ENCODE peak calls at places on chromosomes 13 and 19, in seven cellular contexts. A, W, V, U, X, Q and B are unnamed samples.

GRCh38 chr19:3062165-3063105 is at the start of gene TLE5:
- DNase-seq in A (peak; percentile 67), W (no peak), V (peak; percentile 79), U (peak; percentile 79), X (peak; percentile 80), Q (peak; percentile 69), B (peak; percentile 71)

GRCh38 chr19:10601999-10602329 is 14.9 kb upstream of the AP1M2 start:
- DNase-seq in A (no peak), W (no peak), V (no peak), U (no peak), X (no peak), Q (no peak), B (no peak)

GRCh38 chr19:28961772-28962500 is 251.0 kb downstream of the UQCRFS1 start:
- DNase-seq in A (no peak), W (no peak), V (peak; percentile 81), U (no peak), X (no peak), Q (no peak), B (no peak)

GRCh38 chr19:39474139-39474620 is 6.5 kb upstream of the TIMM50 start:
- DNase-seq in A (peak; percentile 44), W (no peak), V (peak; percentile 49), U (peak; percentile 58), X (peak; percentile 77), Q (peak; percentile 65), B (peak; percentile 77)

GRCh38 chr19:11059511-11060358 is 29.5 kb upstream of the LDLR start:
- DNase-seq in A (no peak), W (no peak), V (no peak), U (no peak), X (no peak), Q (no peak), B (no peak)

GRCh38 chr13:110250258-110250891 is 56.6 kb downstream of the COL4A1 start:
- DNase-seq in A (peak; percentile 59), W (no peak), V (peak; percentile 89), U (peak; percentile 57), X (no peak), Q (no peak), B (no peak)

GRCh38 chr13:101475536-101475935 is 23.1 kb downstream of the ITGBL1 start:
- DNase-seq in A (no peak), W (no peak), V (no peak), U (no peak), X (no peak), Q (no peak), B (no peak)

GRCh38 chr19:29672933-29673336 is 7.7 kb downstream of the PLEKHF1 start:
- DNase-seq in A (no peak), W (no peak), V (no peak), U (no peak), X (no peak), Q (peak; percentile 94), B (peak; percentile 91)

GRCh38 chr13:33194820-33195692 is 90.5 kb downstream of the STARD13 start:
- DNase-seq in A (peak; percentile 51), W (no peak), V (peak; percentile 84), U (no peak), X (no peak), Q (no peak), B (no peak)

GRCh38 chr19:1651061-1651547 is 1.3 kb downstream of the TCF3 start:
- DNase-seq in A (no peak), W (no peak), V (peak; percentile 52), U (no peak), X (peak; percentile 76), Q (peak; percentile 52), B (peak; percentile 60)

GRCh38 chr19:33552191-33552927 is 30.8 kb upstream of the PEPD start:
- DNase-seq in A (no peak), W (no peak), V (no peak), U (no peak), X (no peak), Q (no peak), B (no peak)

GRCh38 chr19:1263198-1263597 is 5.9 kb upstream of the CIRBP start:
- DNase-seq in A (no peak), W (no peak), V (no peak), U (no peak), X (no peak), Q (peak; percentile 81), B (no peak)

GRCh38 chr13:34044041-34044440 is 226.1 kb downstream of the RFC3 start:
- DNase-seq in A (no peak), W (peak; percentile 55), V (peak; percentile 42), U (no peak), X (no peak), Q (no peak), B (no peak)

GRCh38 chr13:42754801-42755513 is 26.4 kb upstream of the FAM216B start:
- DNase-seq in A (no peak), W (no peak), V (no peak), U (no peak), X (no peak), Q (no peak), B (no peak)

GRCh38 chr19:41570639-41571112 is 5.3 kb upstream of the CEACAM21 start:
- DNase-seq in A (peak; percentile 76), W (peak; percentile 57), V (peak; percentile 85), U (peak; percentile 75), X (peak; percentile 88), Q (peak; percentile 90), B (peak; percentile 82)
- H3K27ac ChIP-seq in A (no peak overlapping the region), W (no peak overlapping the region), V (no peak overlapping the region), U (no peak overlapping the region), X (no peak overlapping the region), Q (no peak overlapping the region), B (no peak overlapping the region)

DNA sequence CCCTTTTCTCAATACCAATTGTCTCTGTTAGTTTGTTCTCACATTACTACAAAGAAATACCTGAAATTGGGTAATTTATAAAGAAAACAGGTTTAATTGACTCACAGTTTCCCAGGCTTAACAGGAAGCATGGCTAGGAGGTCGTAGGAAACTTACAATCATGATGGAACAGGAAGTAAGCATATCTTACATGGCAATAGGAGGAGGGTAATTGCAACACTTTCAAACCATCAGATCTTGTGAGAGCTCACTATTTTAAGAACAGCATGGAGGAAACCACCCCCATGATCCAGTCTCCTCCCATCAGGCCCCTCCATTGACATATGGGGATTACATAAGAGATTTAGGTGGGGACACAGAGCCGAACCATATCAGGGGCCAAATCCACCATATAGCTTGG is 1210.1 kb upstream of the SPRY2 start:
- DNase-seq in A (no peak), W (no peak), V (no peak), U (no peak), X (no peak), Q (no peak), B (no peak)
- H3K27ac ChIP-seq in A (no peak overlapping the region), W (no peak overlapping the region), V (no peak overlapping the region), U (no peak overlapping the region), X (no peak overlapping the region), Q (no peak overlapping the region), B (no peak overlapping the region)

DNA sequence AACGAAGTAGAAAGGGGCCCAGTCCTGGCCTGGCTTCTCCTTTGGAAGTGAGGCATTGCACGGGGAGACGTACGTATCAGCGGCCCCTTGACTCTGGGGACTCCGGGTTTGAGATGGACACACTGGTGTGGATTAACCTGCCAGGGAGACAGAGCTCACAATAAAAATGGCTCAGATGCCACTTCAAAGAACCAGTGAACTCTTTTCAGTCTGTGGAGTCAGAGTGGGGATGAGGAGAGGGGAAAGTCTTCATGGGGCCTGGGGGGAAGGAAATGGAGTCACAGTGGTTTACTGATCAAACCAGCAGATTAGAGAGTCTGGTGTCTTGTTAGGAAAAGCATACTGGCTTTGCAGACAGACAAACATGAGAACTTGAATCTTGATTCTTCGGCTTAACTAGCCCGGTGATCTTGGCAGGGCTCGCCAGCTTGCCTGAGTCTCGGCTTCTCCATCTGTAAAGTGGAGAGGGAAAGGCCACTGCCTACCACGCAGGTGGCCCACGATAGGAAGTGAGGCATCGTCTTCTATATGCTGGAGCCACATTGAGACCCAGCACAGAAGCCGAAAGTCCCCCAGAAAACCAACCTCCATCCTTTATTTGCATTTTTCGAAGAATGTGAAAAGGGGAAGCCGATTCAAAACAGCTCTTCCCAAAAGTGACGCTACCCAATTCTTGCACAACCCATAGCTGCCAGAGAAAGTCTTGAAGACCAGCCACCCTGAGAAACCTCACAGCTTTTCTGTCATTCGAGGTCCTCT is at the start of gene FFAR1:
- DNase-seq in A (no peak), W (no peak), V (no peak), U (no peak), X (no peak), Q (peak; percentile 69), B (peak; percentile 9)
- H3K27ac ChIP-seq in A (no peak within 1 kb of the TSS), W (no peak within 1 kb of the TSS), V (no peak within 1 kb of the TSS), U (no peak within 1 kb of the TSS), X (no peak within 1 kb of the TSS), Q (no peak within 1 kb of the TSS), B (no peak within 1 kb of the TSS)

DNA sequence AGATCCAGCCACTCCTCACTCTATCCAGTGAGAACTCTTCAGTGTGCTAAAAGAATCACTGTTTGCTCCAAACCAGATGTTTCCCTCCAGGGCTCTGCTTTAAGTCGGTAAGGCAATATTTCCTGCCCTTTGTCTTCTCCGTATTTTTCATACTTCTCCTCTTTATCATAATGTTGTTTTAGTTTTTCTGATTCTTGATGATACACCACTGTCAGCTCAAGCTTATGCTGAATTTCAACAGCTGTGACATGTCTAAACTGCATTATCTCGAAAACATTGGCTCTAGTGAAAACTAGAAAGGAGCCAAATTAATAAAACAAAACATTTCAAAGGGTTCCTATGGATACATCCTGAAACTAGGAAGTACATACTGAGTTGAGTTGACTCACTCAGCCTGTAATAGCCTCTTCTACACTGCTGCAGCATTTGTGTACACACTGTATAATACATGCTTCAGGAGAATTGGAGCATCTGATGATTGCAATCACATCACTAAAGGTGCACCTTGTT is 39.8 kb downstream of the GPR180 start:
- DNase-seq in A (no peak), W (no peak), V (peak; percentile 87), U (no peak), X (no peak), Q (no peak), B (no peak)
- H3K27ac ChIP-seq in A (no peak overlapping the region), W (no peak overlapping the region), V (peak overlapping the region; percentile 75), U (no peak overlapping the region), X (no peak overlapping the region), Q (no peak overlapping the region), B (no peak overlapping the region)